ENCODE peak calls at places on chromosomes 13 and 19, in four cellular contexts. V is IMR-90, K is dorsolateral prefrontal cortex, F is PC-3. I is an unnamed sample.

GRCh38 chr13:69458013-69458412 is 649.6 kb upstream of the ATXN8OS start:
- DNase-seq in F (no peak), K (no peak), V (no peak), I (no peak)

GRCh38 chr13:46736568-46736967 is 60.4 kb downstream of the ESD start:
- DNase-seq in V (no peak), K (no peak), F (no peak), I (no peak)

GRCh38 chr13:95643814-95644598 is 500 bp downstream of the DZIP1 start:
- DNase-seq in V (peak; percentile 35), F (no peak), K (peak; percentile 61), I (peak; percentile 75)

GRCh38 chr13:71758823-71759222 is 108.2 kb downstream of the DACH1 start:
- DNase-seq in V (no peak), K (no peak), F (no peak), I (no peak)

GRCh38 chr19:18568367-18568766 is 3.3 kb upstream of the UBA52 start:
- DNase-seq in F (no peak), V (no peak), K (no peak), I (no peak)

GRCh38 chr19:47072323-47072722 is 23.9 kb upstream of the TMEM160 start:
- DNase-seq in F (no peak), V (no peak), K (no peak), I (no peak)

GRCh38 chr13:33033361-33033812 is 17.2 kb downstream of the KL start:
- DNase-seq in V (no peak), K (no peak), F (no peak), I (no peak)

GRCh38 chr13:39892731-39893293 is 237.3 kb downstream of the COG6 start:
- DNase-seq in F (no peak), K (no peak), V (no peak), I (no peak)

GRCh38 chr13:109699628-109700071 is 86.7 kb downstream of the IRS2 start:
- DNase-seq in K (no peak), F (no peak), V (no peak), I (no peak)

GRCh38 chr19:655691-656090 is 7.3 kb downstream of the RNF126 start:
- DNase-seq in V (no peak), K (no peak), F (no peak), I (no peak)

GRCh38 chr19:43777163-43777700 is 3.5 kb downstream of the KCNN4 start:
- DNase-seq in V (peak; percentile 36), F (no peak), K (no peak), I (no peak)

GRCh38 chr13:99941086-99941485 is 30.5 kb downstream of the ZIC5 start:
- DNase-seq in V (no peak), K (no peak), F (no peak), I (no peak)

GRCh38 chr19:38697197-38697596 is 47.1 kb downstream of the CAPN12 start:
- DNase-seq in V (no peak), K (no peak), F (no peak), I (no peak)

GRCh38 chr13:101398191-101398590 is 18.1 kb downstream of the NALCN start:
- DNase-seq in F (peak; percentile 29), K (no peak), V (peak; percentile 81), I (no peak)

GRCh38 chr19:34402074-34402600 is 2.1 kb upstream of the PDCD2L start:
- DNase-seq in V (no peak), F (peak; percentile 12), K (no peak), I (no peak)

GRCh38 chr13:69565334-69565733 is 542.3 kb upstream of the ATXN8OS start:
- DNase-seq in K (no peak), V (no peak), F (peak; percentile 55), I (no peak)

GRCh38 chr19:52533901-52534300 is 6.4 kb downstream of the ZNF808 start:
- DNase-seq in V (no peak), F (no peak), K (no peak), I (no peak)

GRCh38 chr13:24717217-24717616 is 37.0 kb downstream of the ATP12A start:
- DNase-seq in K (no peak), V (no peak), F (no peak), I (no peak)

GRCh38 chr19:28065026-28065425 is 1147.9 kb downstream of the UQCRFS1 start:
- DNase-seq in V (no peak), F (no peak), K (no peak), I (no peak)

GRCh38 chr19:33440682-33441081 is 67.2 kb downstream of the CEBPG start:
- DNase-seq in V (no peak), F (no peak), K (peak; percentile 21), I (peak; percentile 17)

GRCh38 chr13:102935896-102936321 is 90.1 kb downstream of the ERCC5 start:
- DNase-seq in V (no peak), K (no peak), F (no peak), I (no peak)

GRCh38 chr13:102945324-102945815 is 99.5 kb downstream of the ERCC5 start:
- DNase-seq in V (no peak), K (no peak), F (no peak), I (no peak)

GRCh38 chr13:102944821-102945220 is 99.0 kb downstream of the ERCC5 start:
- DNase-seq in V (no peak), F (no peak), K (no peak), I (no peak)

GRCh38 chr13:102940770-102941169 is 94.9 kb downstream of the ERCC5 start:
- DNase-seq in K (no peak), V (no peak), F (no peak), I (no peak)

GRCh38 chr13:102940143-102940542 is 94.3 kb downstream of the ERCC5 start:
- DNase-seq in V (no peak), K (no peak), F (no peak), I (no peak)
- TF ChIP-seq CTCF in V (no peak), K (no peak), F (peak; percentile 25), I (no peak)

GRCh38 chr13:112060431-112060830 is 6.5 kb upstream of the SOX1 start:
- DNase-seq in F (no peak), V (no peak), K (no peak), I (no peak)
- H3K27me3 ChIP-seq in F (peaks cover 38% of the 10 kb centered on the region), V (peaks cover 82% of the 10 kb centered on the region), K (peaks cover 99% of the 10 kb centered on the region), I (no peaks in the 10 kb centered on the region)

GRCh38 chr19:2665103-2665502 is 37.4 kb downstream of the GNG7 start:
- DNase-seq in F (no peak), K (no peak), V (no peak), I (no peak)
- H3K4me3 ChIP-seq in F (no peak overlapping the region), K (no peak overlapping the region), V (no peak overlapping the region), I (no peak overlapping the region)

GRCh38 chr13:43196171-43196611 is 172.8 kb downstream of the DNAJC15 start:
- DNase-seq in F (no peak), K (no peak), V (peak; percentile 8), I (no peak)

GRCh38 chr13:43195112-43195511 is 171.7 kb downstream of the DNAJC15 start:
- DNase-seq in F (no peak), V (no peak), K (no peak), I (no peak)

GRCh38 chr13:43196750-43197149 is 173.4 kb downstream of the DNAJC15 start:
- DNase-seq in V (no peak), K (no peak), F (no peak), I (no peak)

GRCh38 chr13:43193789-43194188 is 170.4 kb downstream of the DNAJC15 start:
- DNase-seq in K (no peak), F (no peak), V (no peak), I (no peak)

DNA sequence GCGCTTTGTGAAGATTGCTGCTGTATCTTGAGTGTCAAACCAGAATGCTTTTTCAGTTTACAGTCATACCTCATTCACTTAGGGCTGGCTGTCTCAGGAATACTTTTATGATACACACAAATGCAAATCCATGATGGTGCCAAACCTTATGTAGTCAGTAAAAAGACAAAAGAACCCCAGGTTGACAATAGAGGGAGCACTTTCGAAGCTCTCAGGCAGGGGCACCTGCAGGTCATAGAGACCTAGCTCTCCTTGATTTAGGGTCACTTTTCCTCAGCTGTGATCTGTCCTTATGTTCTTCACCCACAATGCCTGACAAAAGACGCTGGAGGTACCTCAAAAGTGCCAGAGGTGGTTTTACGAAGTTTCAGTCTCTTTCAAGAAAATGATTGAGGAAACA is 172.2 kb downstream of the DNAJC15 start:
- DNase-seq in K (no peak), F (peak; percentile 12), V (no peak), I (no peak)
- TF ChIP-seq CTCF in K (no peak), F (peak; percentile 53), V (peak; percentile 4), I (no peak)

DNA sequence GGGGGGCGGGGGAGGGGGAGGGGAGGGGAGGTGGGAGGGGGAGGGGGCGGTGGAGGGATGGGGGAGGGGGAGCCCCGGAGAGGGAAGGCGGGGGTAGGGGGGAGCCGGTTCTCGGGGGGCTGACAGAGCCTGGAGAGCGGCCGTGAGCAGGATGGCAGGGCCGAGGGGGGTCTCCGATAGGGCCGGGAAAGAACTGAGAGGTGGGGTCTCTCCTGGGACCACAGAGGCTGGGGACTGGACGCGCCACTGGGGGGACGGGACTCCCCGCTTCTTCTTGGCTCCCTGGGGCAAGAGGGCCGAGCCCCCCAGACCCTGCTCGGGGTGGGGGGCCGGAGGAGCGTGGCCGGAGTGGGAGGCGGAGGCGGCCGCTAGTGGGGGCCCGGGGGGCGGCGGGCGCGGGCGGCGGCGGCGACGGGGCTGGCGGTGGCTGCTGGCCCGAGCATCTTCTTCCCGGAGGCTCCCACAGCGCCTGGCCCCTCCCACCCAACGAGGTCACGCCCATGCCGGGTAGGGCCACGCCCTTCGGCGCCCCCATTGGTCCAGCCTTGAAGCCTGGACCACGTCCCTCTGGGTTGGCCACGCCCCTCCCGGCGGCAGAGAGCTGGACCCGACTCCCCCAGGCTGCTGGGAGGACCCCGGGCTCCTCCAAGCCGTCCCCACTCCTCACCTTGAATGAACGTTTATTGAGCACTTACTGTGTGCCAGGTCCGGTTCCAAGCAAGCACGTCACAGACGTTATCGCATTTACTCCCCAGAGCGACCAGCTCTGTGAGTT is at the start of gene NOVA2:
- DNase-seq in K (peak; percentile 95), V (peak; percentile 36), F (peak; percentile 48), I (peak; percentile 35)
- H3K27me3 ChIP-seq in K (no peaks in the 10 kb centered on the region), V (peaks cover 71% of the 10 kb centered on the region), F (no peaks in the 10 kb centered on the region), I (no peaks in the 10 kb centered on the region)

GRCh38 chr19:23771348-23771747 is 12.7 kb upstream of the ZNF681 start:
- DNase-seq in K (no peak), V (no peak), F (no peak), I (no peak)

GRCh38 chr19:23772668-23773063 is 14.0 kb upstream of the ZNF681 start:
- DNase-seq in V (no peak), F (peak; percentile 69), K (no peak), I (no peak)

GRCh38 chr19:23769691-23770468 is 11.2 kb upstream of the ZNF681 start:
- DNase-seq in V (no peak), F (no peak), K (no peak), I (no peak)

GRCh38 chr19:23770672-23771250 is 12.1 kb upstream of the ZNF681 start:
- DNase-seq in F (no peak), V (no peak), K (no peak), I (no peak)

GRCh38 chr19:23771761-23772667 is 13.3 kb upstream of the ZNF681 start:
- DNase-seq in F (peak; percentile 94), K (no peak), V (no peak), I (no peak)
- H3K4me3 ChIP-seq in F (no peak overlapping the region), K (no peak overlapping the region), V (no peak overlapping the region), I (no peak overlapping the region)

DNA sequence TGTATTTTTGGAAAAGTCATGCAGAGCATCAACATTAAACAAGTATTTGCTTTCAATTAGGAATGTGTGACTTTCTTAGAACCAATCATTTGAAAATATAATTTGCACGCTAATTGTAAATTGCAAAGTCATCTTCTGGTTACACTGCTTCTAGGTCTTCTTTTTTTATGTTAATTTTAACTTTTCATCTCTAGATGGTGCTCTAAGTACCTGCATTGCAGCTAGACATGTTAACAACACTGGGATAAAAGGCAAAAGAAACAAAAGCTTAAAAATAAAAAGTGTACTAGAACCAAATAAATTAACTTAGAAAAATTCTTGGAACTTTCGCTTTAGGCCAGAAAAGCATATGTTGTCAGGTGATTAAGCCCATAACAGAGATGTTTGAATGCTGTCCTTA is 2758.2 kb downstream of the PCDH9 start:
- DNase-seq in F (peak; percentile 48), V (peak; percentile 60), K (no peak), I (no peak)
- TF ChIP-seq CTCF in F (peak; percentile 68), V (peak; percentile 66), K (peak; percentile 33), I (no peak)